ENCODE peak calls at places on chromosomes 2 and 18, in ten cellular contexts. One of them, this sample, is unnamed.

GRCh38 chr2:85949280-85949679 is 60.5 kb upstream of the ST3GAL5 start:
- DNase-seq in NCI-H748 treated with DMSO at 0.1 percent for 48 hours: no peak
- DNase-seq in T-helper 1 cell: no peak
- DNase-seq in COR-L47: no peak
- DNase-seq in breast epithelium: no peak
- DNase-seq in NCI-H187 treated with DMSO at 0.1 percent for 48 hours: no peak
- DNase-seq in GM23248: no peak
- DNase-seq in left cardiac atrium: peak; percentile 66
- DNase-seq in stimulated activated CD4-positive, alpha-beta T cell treated with anti-CD3 and anti-CD28 coated beads, Interleukin-4, amount 100 ng/mL, for 24 hours: no peak
- DNase-seq in cardiac muscle cell: peak; percentile 33
- DNase-seq in this sample: no peak

GRCh38 chr2:54864727-54865126 is 141.3 kb downstream of the EML6 start:
- DNase-seq in COR-L47: no peak
- DNase-seq in left cardiac atrium: no peak
- DNase-seq in GM23248: no peak
- DNase-seq in cardiac muscle cell: no peak
- DNase-seq in NCI-H187 treated with DMSO at 0.1 percent for 48 hours: no peak
- DNase-seq in breast epithelium: no peak
- DNase-seq in NCI-H748 treated with DMSO at 0.1 percent for 48 hours: no peak
- DNase-seq in stimulated activated CD4-positive, alpha-beta T cell treated with anti-CD3 and anti-CD28 coated beads, Interleukin-4, amount 100 ng/mL, for 24 hours: no peak
- DNase-seq in T-helper 1 cell: no peak
- DNase-seq in this sample: no peak

GRCh38 chr18:65817178-65817577 is 66.4 kb downstream of the CDH7 start:
- DNase-seq in NCI-H748 treated with DMSO at 0.1 percent for 48 hours: no peak
- DNase-seq in GM23248: no peak
- DNase-seq in COR-L47: no peak
- DNase-seq in T-helper 1 cell: no peak
- DNase-seq in left cardiac atrium: no peak
- DNase-seq in breast epithelium: no peak
- DNase-seq in NCI-H187 treated with DMSO at 0.1 percent for 48 hours: no peak
- DNase-seq in stimulated activated CD4-positive, alpha-beta T cell treated with anti-CD3 and anti-CD28 coated beads, Interleukin-4, amount 100 ng/mL, for 24 hours: no peak
- DNase-seq in cardiac muscle cell: no peak
- DNase-seq in this sample: no peak

GRCh38 chr2:209307161-209308001 is 116.5 kb upstream of the MAP2 start:
- DNase-seq in cardiac muscle cell: no peak
- DNase-seq in NCI-H748 treated with DMSO at 0.1 percent for 48 hours: no peak
- DNase-seq in COR-L47: no peak
- DNase-seq in stimulated activated CD4-positive, alpha-beta T cell treated with anti-CD3 and anti-CD28 coated beads, Interleukin-4, amount 100 ng/mL, for 24 hours: no peak
- DNase-seq in NCI-H187 treated with DMSO at 0.1 percent for 48 hours: no peak
- DNase-seq in left cardiac atrium: no peak
- DNase-seq in GM23248: no peak
- DNase-seq in T-helper 1 cell: no peak
- DNase-seq in breast epithelium: no peak
- DNase-seq in this sample: no peak

GRCh38 chr2:180029575-180029974 is 22.5 kb upstream of the CWC22 start:
- DNase-seq in stimulated activated CD4-positive, alpha-beta T cell treated with anti-CD3 and anti-CD28 coated beads, Interleukin-4, amount 100 ng/mL, for 24 hours: no peak
- DNase-seq in GM23248: no peak
- DNase-seq in NCI-H748 treated with DMSO at 0.1 percent for 48 hours: no peak
- DNase-seq in T-helper 1 cell: no peak
- DNase-seq in left cardiac atrium: no peak
- DNase-seq in cardiac muscle cell: no peak
- DNase-seq in breast epithelium: no peak
- DNase-seq in NCI-H187 treated with DMSO at 0.1 percent for 48 hours: no peak
- DNase-seq in COR-L47: no peak
- DNase-seq in this sample: no peak

GRCh38 chr2:9144047-9144446 is 62.6 kb upstream of the ASAP2 start:
- DNase-seq in COR-L47: no peak
- DNase-seq in GM23248: no peak
- DNase-seq in cardiac muscle cell: no peak
- DNase-seq in NCI-H748 treated with DMSO at 0.1 percent for 48 hours: no peak
- DNase-seq in T-helper 1 cell: no peak
- DNase-seq in left cardiac atrium: no peak
- DNase-seq in NCI-H187 treated with DMSO at 0.1 percent for 48 hours: no peak
- DNase-seq in breast epithelium: no peak
- DNase-seq in stimulated activated CD4-positive, alpha-beta T cell treated with anti-CD3 and anti-CD28 coated beads, Interleukin-4, amount 100 ng/mL, for 24 hours: no peak
- DNase-seq in this sample: no peak

GRCh38 chr2:28318023-28318422 is 74.6 kb upstream of the FOSL2 start:
- DNase-seq in T-helper 1 cell: no peak
- DNase-seq in cardiac muscle cell: no peak
- DNase-seq in breast epithelium: no peak
- DNase-seq in NCI-H187 treated with DMSO at 0.1 percent for 48 hours: no peak
- DNase-seq in NCI-H748 treated with DMSO at 0.1 percent for 48 hours: no peak
- DNase-seq in stimulated activated CD4-positive, alpha-beta T cell treated with anti-CD3 and anti-CD28 coated beads, Interleukin-4, amount 100 ng/mL, for 24 hours: no peak
- DNase-seq in GM23248: no peak
- DNase-seq in COR-L47: no peak
- DNase-seq in left cardiac atrium: no peak
- DNase-seq in this sample: no peak

GRCh38 chr2:160209457-160209856 is 9.4 kb upstream of the ITGB6 start:
- DNase-seq in stimulated activated CD4-positive, alpha-beta T cell treated with anti-CD3 and anti-CD28 coated beads, Interleukin-4, amount 100 ng/mL, for 24 hours: no peak
- DNase-seq in breast epithelium: no peak
- DNase-seq in T-helper 1 cell: no peak
- DNase-seq in left cardiac atrium: no peak
- DNase-seq in NCI-H187 treated with DMSO at 0.1 percent for 48 hours: no peak
- DNase-seq in NCI-H748 treated with DMSO at 0.1 percent for 48 hours: no peak
- DNase-seq in COR-L47: no peak
- DNase-seq in GM23248: peak; percentile 90
- DNase-seq in cardiac muscle cell: no peak
- DNase-seq in this sample: no peak

GRCh38 chr2:239275871-239276812 is 124.7 kb downstream of the HDAC4 start:
- DNase-seq in T-helper 1 cell: no peak
- DNase-seq in cardiac muscle cell: no peak
- DNase-seq in left cardiac atrium: peak; percentile 84
- DNase-seq in NCI-H748 treated with DMSO at 0.1 percent for 48 hours: no peak
- DNase-seq in NCI-H187 treated with DMSO at 0.1 percent for 48 hours: no peak
- DNase-seq in stimulated activated CD4-positive, alpha-beta T cell treated with anti-CD3 and anti-CD28 coated beads, Interleukin-4, amount 100 ng/mL, for 24 hours: no peak
- DNase-seq in GM23248: peak; percentile 95
- DNase-seq in COR-L47: no peak
- DNase-seq in breast epithelium: no peak
- DNase-seq in this sample: no peak

GRCh38 chr2:102660574-102660973 is 41.2 kb downstream of the SLC9A2 start:
- DNase-seq in left cardiac atrium: no peak
- DNase-seq in GM23248: no peak
- DNase-seq in NCI-H748 treated with DMSO at 0.1 percent for 48 hours: no peak
- DNase-seq in breast epithelium: no peak
- DNase-seq in COR-L47: no peak
- DNase-seq in T-helper 1 cell: no peak
- DNase-seq in stimulated activated CD4-positive, alpha-beta T cell treated with anti-CD3 and anti-CD28 coated beads, Interleukin-4, amount 100 ng/mL, for 24 hours: no peak
- DNase-seq in cardiac muscle cell: no peak
- DNase-seq in NCI-H187 treated with DMSO at 0.1 percent for 48 hours: no peak
- DNase-seq in this sample: no peak

GRCh38 chr2:105380432-105381118 is 18.3 kb downstream of the FHL2 start:
- DNase-seq in left cardiac atrium: no peak
- DNase-seq in cardiac muscle cell: no peak
- DNase-seq in stimulated activated CD4-positive, alpha-beta T cell treated with anti-CD3 and anti-CD28 coated beads, Interleukin-4, amount 100 ng/mL, for 24 hours: no peak
- DNase-seq in NCI-H748 treated with DMSO at 0.1 percent for 48 hours: no peak
- DNase-seq in GM23248: peak; percentile 38
- DNase-seq in COR-L47: no peak
- DNase-seq in T-helper 1 cell: no peak
- DNase-seq in NCI-H187 treated with DMSO at 0.1 percent for 48 hours: no peak
- DNase-seq in breast epithelium: no peak
- DNase-seq in this sample: no peak

GRCh38 chr2:150513647-150514046 is 26.2 kb upstream of the RND3 start:
- DNase-seq in NCI-H187 treated with DMSO at 0.1 percent for 48 hours: no peak
- DNase-seq in stimulated activated CD4-positive, alpha-beta T cell treated with anti-CD3 and anti-CD28 coated beads, Interleukin-4, amount 100 ng/mL, for 24 hours: no peak
- DNase-seq in GM23248: peak; percentile 74
- DNase-seq in left cardiac atrium: no peak
- DNase-seq in cardiac muscle cell: no peak
- DNase-seq in breast epithelium: no peak
- DNase-seq in COR-L47: no peak
- DNase-seq in NCI-H748 treated with DMSO at 0.1 percent for 48 hours: no peak
- DNase-seq in T-helper 1 cell: no peak
- DNase-seq in this sample: no peak

GRCh38 chr2:109435866-109436634 is 177.7 kb downstream of the SEPTIN10 start:
- DNase-seq in T-helper 1 cell: no peak
- DNase-seq in stimulated activated CD4-positive, alpha-beta T cell treated with anti-CD3 and anti-CD28 coated beads, Interleukin-4, amount 100 ng/mL, for 24 hours: no peak
- DNase-seq in cardiac muscle cell: no peak
- DNase-seq in left cardiac atrium: peak; percentile 79
- DNase-seq in COR-L47: no peak
- DNase-seq in breast epithelium: peak; percentile 40
- DNase-seq in NCI-H187 treated with DMSO at 0.1 percent for 48 hours: no peak
- DNase-seq in NCI-H748 treated with DMSO at 0.1 percent for 48 hours: no peak
- DNase-seq in GM23248: peak; percentile 72
- DNase-seq in this sample: no peak

GRCh38 chr18:78902795-78903435 is 76.7 kb upstream of the SALL3 start:
- DNase-seq in GM23248: no peak
- DNase-seq in cardiac muscle cell: no peak
- DNase-seq in breast epithelium: no peak
- DNase-seq in COR-L47: no peak
- DNase-seq in stimulated activated CD4-positive, alpha-beta T cell treated with anti-CD3 and anti-CD28 coated beads, Interleukin-4, amount 100 ng/mL, for 24 hours: no peak
- DNase-seq in NCI-H187 treated with DMSO at 0.1 percent for 48 hours: no peak
- DNase-seq in T-helper 1 cell: no peak
- DNase-seq in NCI-H748 treated with DMSO at 0.1 percent for 48 hours: no peak
- DNase-seq in left cardiac atrium: no peak
- DNase-seq in this sample: no peak

GRCh38 chr2:173860566-173860965 is 104.6 kb downstream of the SP3 start:
- DNase-seq in breast epithelium: no peak
- DNase-seq in left cardiac atrium: no peak
- DNase-seq in stimulated activated CD4-positive, alpha-beta T cell treated with anti-CD3 and anti-CD28 coated beads, Interleukin-4, amount 100 ng/mL, for 24 hours: no peak
- DNase-seq in NCI-H187 treated with DMSO at 0.1 percent for 48 hours: no peak
- DNase-seq in T-helper 1 cell: no peak
- DNase-seq in GM23248: no peak
- DNase-seq in cardiac muscle cell: no peak
- DNase-seq in NCI-H748 treated with DMSO at 0.1 percent for 48 hours: no peak
- DNase-seq in COR-L47: no peak
- DNase-seq in this sample: no peak

GRCh38 chr2:190930411-190930810 is 49.8 kb downstream of the GLS start:
- DNase-seq in left cardiac atrium: no peak
- DNase-seq in NCI-H748 treated with DMSO at 0.1 percent for 48 hours: no peak
- DNase-seq in NCI-H187 treated with DMSO at 0.1 percent for 48 hours: no peak
- DNase-seq in breast epithelium: no peak
- DNase-seq in COR-L47: no peak
- DNase-seq in stimulated activated CD4-positive, alpha-beta T cell treated with anti-CD3 and anti-CD28 coated beads, Interleukin-4, amount 100 ng/mL, for 24 hours: no peak
- DNase-seq in GM23248: no peak
- DNase-seq in T-helper 1 cell: no peak
- DNase-seq in cardiac muscle cell: no peak
- DNase-seq in this sample: no peak

GRCh38 chr2:199457147-199458016 is at the start of gene SATB2:
- DNase-seq in T-helper 1 cell: no peak
- DNase-seq in stimulated activated CD4-positive, alpha-beta T cell treated with anti-CD3 and anti-CD28 coated beads, Interleukin-4, amount 100 ng/mL, for 24 hours: peak; percentile 30
- DNase-seq in left cardiac atrium: peak; percentile 37
- DNase-seq in NCI-H748 treated with DMSO at 0.1 percent for 48 hours: peak; percentile 47
- DNase-seq in COR-L47: peak; percentile 33
- DNase-seq in cardiac muscle cell: peak; percentile 61
- DNase-seq in NCI-H187 treated with DMSO at 0.1 percent for 48 hours: no peak
- DNase-seq in GM23248: peak; percentile 90
- DNase-seq in breast epithelium: no peak
- DNase-seq in this sample: no peak

GRCh38 chr2:19046986-19047780 is 311.2 kb downstream of the OSR1 start:
- DNase-seq in cardiac muscle cell: no peak
- DNase-seq in left cardiac atrium: no peak
- DNase-seq in GM23248: peak; percentile 17
- DNase-seq in COR-L47: no peak
- DNase-seq in NCI-H187 treated with DMSO at 0.1 percent for 48 hours: no peak
- DNase-seq in T-helper 1 cell: no peak
- DNase-seq in stimulated activated CD4-positive, alpha-beta T cell treated with anti-CD3 and anti-CD28 coated beads, Interleukin-4, amount 100 ng/mL, for 24 hours: no peak
- DNase-seq in breast epithelium: no peak
- DNase-seq in NCI-H748 treated with DMSO at 0.1 percent for 48 hours: no peak
- DNase-seq in this sample: no peak

GRCh38 chr2:85996591-85996990 is 107.8 kb upstream of the ST3GAL5 start:
- DNase-seq in stimulated activated CD4-positive, alpha-beta T cell treated with anti-CD3 and anti-CD28 coated beads, Interleukin-4, amount 100 ng/mL, for 24 hours: no peak
- DNase-seq in breast epithelium: peak; percentile 27
- DNase-seq in cardiac muscle cell: peak; percentile 31
- DNase-seq in T-helper 1 cell: no peak
- DNase-seq in NCI-H187 treated with DMSO at 0.1 percent for 48 hours: no peak
- DNase-seq in left cardiac atrium: peak; percentile 37
- DNase-seq in NCI-H748 treated with DMSO at 0.1 percent for 48 hours: no peak
- DNase-seq in COR-L47: no peak
- DNase-seq in GM23248: no peak
- DNase-seq in this sample: no peak

GRCh38 chr2:224378087-224379085 is 23.5 kb downstream of the FAM124B start:
- DNase-seq in T-helper 1 cell: no peak
- DNase-seq in left cardiac atrium: no peak
- DNase-seq in COR-L47: no peak
- DNase-seq in cardiac muscle cell: no peak
- DNase-seq in GM23248: no peak
- DNase-seq in NCI-H748 treated with DMSO at 0.1 percent for 48 hours: no peak
- DNase-seq in NCI-H187 treated with DMSO at 0.1 percent for 48 hours: no peak
- DNase-seq in stimulated activated CD4-positive, alpha-beta T cell treated with anti-CD3 and anti-CD28 coated beads, Interleukin-4, amount 100 ng/mL, for 24 hours: no peak
- DNase-seq in breast epithelium: no peak
- DNase-seq in this sample: no peak

GRCh38 chr18:48663931-48664847 is 125.4 kb downstream of the CTIF start:
- DNase-seq in left cardiac atrium: peak; percentile 72
- DNase-seq in NCI-H187 treated with DMSO at 0.1 percent for 48 hours: no peak
- DNase-seq in stimulated activated CD4-positive, alpha-beta T cell treated with anti-CD3 and anti-CD28 coated beads, Interleukin-4, amount 100 ng/mL, for 24 hours: peak; percentile 52
- DNase-seq in T-helper 1 cell: peak; percentile 36
- DNase-seq in cardiac muscle cell: peak; percentile 68
- DNase-seq in COR-L47: peak; percentile 29
- DNase-seq in GM23248: peak; percentile 66
- DNase-seq in breast epithelium: peak; percentile 73
- DNase-seq in NCI-H748 treated with DMSO at 0.1 percent for 48 hours: peak; percentile 25
- DNase-seq in this sample: peak; percentile 22

GRCh38 chr2:162573288-162573687 is 229.4 kb downstream of the GCA start:
- DNase-seq in NCI-H748 treated with DMSO at 0.1 percent for 48 hours: no peak
- DNase-seq in COR-L47: no peak
- DNase-seq in left cardiac atrium: no peak
- DNase-seq in stimulated activated CD4-positive, alpha-beta T cell treated with anti-CD3 and anti-CD28 coated beads, Interleukin-4, amount 100 ng/mL, for 24 hours: no peak
- DNase-seq in T-helper 1 cell: no peak
- DNase-seq in NCI-H187 treated with DMSO at 0.1 percent for 48 hours: no peak
- DNase-seq in cardiac muscle cell: no peak
- DNase-seq in GM23248: no peak
- DNase-seq in breast epithelium: no peak
- DNase-seq in this sample: no peak

GRCh38 chr2:46804794-46805193 is 110.8 kb downstream of the MCFD2 start:
- DNase-seq in left cardiac atrium: peak; percentile 12
- DNase-seq in GM23248: peak; percentile 66
- DNase-seq in stimulated activated CD4-positive, alpha-beta T cell treated with anti-CD3 and anti-CD28 coated beads, Interleukin-4, amount 100 ng/mL, for 24 hours: no peak
- DNase-seq in NCI-H187 treated with DMSO at 0.1 percent for 48 hours: no peak
- DNase-seq in COR-L47: no peak
- DNase-seq in breast epithelium: no peak
- DNase-seq in cardiac muscle cell: no peak
- DNase-seq in NCI-H748 treated with DMSO at 0.1 percent for 48 hours: no peak
- DNase-seq in T-helper 1 cell: no peak
- DNase-seq in this sample: no peak

GRCh38 chr2:1282552-1282951 is 130.7 kb upstream of the TPO start:
- DNase-seq in COR-L47: no peak
- DNase-seq in GM23248: no peak
- DNase-seq in left cardiac atrium: peak; percentile 49
- DNase-seq in stimulated activated CD4-positive, alpha-beta T cell treated with anti-CD3 and anti-CD28 coated beads, Interleukin-4, amount 100 ng/mL, for 24 hours: no peak
- DNase-seq in T-helper 1 cell: no peak
- DNase-seq in cardiac muscle cell: peak; percentile 14
- DNase-seq in NCI-H748 treated with DMSO at 0.1 percent for 48 hours: no peak
- DNase-seq in breast epithelium: no peak
- DNase-seq in NCI-H187 treated with DMSO at 0.1 percent for 48 hours: no peak
- DNase-seq in this sample: no peak

GRCh38 chr2:11829324-11829946 is 83.0 kb downstream of the LPIN1 start:
- DNase-seq in cardiac muscle cell: peak; percentile 83
- DNase-seq in left cardiac atrium: peak; percentile 77
- DNase-seq in T-helper 1 cell: peak; percentile 57
- DNase-seq in NCI-H187 treated with DMSO at 0.1 percent for 48 hours: peak; percentile 35
- DNase-seq in breast epithelium: peak; percentile 56
- DNase-seq in GM23248: peak; percentile 58
- DNase-seq in stimulated activated CD4-positive, alpha-beta T cell treated with anti-CD3 and anti-CD28 coated beads, Interleukin-4, amount 100 ng/mL, for 24 hours: peak; percentile 64
- DNase-seq in COR-L47: peak; percentile 82
- DNase-seq in NCI-H748 treated with DMSO at 0.1 percent for 48 hours: peak; percentile 27
- DNase-seq in this sample: peak; percentile 34

GRCh38 chr2:128236491-128237035 is 82.1 kb downstream of the HS6ST1 start:
- DNase-seq in GM23248: peak; percentile 89
- DNase-seq in NCI-H187 treated with DMSO at 0.1 percent for 48 hours: no peak
- DNase-seq in COR-L47: no peak
- DNase-seq in T-helper 1 cell: no peak
- DNase-seq in stimulated activated CD4-positive, alpha-beta T cell treated with anti-CD3 and anti-CD28 coated beads, Interleukin-4, amount 100 ng/mL, for 24 hours: no peak
- DNase-seq in cardiac muscle cell: no peak
- DNase-seq in NCI-H748 treated with DMSO at 0.1 percent for 48 hours: no peak
- DNase-seq in breast epithelium: no peak
- DNase-seq in left cardiac atrium: no peak
- DNase-seq in this sample: no peak

GRCh38 chr18:59950215-59950944 is 50.6 kb downstream of the PMAIP1 start:
- DNase-seq in T-helper 1 cell: no peak
- DNase-seq in breast epithelium: no peak
- DNase-seq in left cardiac atrium: no peak
- DNase-seq in NCI-H748 treated with DMSO at 0.1 percent for 48 hours: no peak
- DNase-seq in GM23248: peak; percentile 42
- DNase-seq in COR-L47: no peak
- DNase-seq in NCI-H187 treated with DMSO at 0.1 percent for 48 hours: peak; percentile 29
- DNase-seq in stimulated activated CD4-positive, alpha-beta T cell treated with anti-CD3 and anti-CD28 coated beads, Interleukin-4, amount 100 ng/mL, for 24 hours: no peak
- DNase-seq in cardiac muscle cell: no peak
- DNase-seq in this sample: no peak

GRCh38 chr18:5543854-5544389 is at the start of gene EPB41L3:
- DNase-seq in COR-L47: peak; percentile 55
- DNase-seq in left cardiac atrium: peak; percentile 77
- DNase-seq in NCI-H748 treated with DMSO at 0.1 percent for 48 hours: no peak
- DNase-seq in GM23248: peak; percentile 65
- DNase-seq in cardiac muscle cell: peak; percentile 61
- DNase-seq in breast epithelium: no peak
- DNase-seq in T-helper 1 cell: no peak
- DNase-seq in NCI-H187 treated with DMSO at 0.1 percent for 48 hours: no peak
- DNase-seq in stimulated activated CD4-positive, alpha-beta T cell treated with anti-CD3 and anti-CD28 coated beads, Interleukin-4, amount 100 ng/mL, for 24 hours: no peak
- DNase-seq in this sample: no peak

This sample was measured in T-helper 2 cell treated with Interferon-gamma antibody and Interleukin-4, amounts not matched to agents 5 μg/mL and 100 μg/mL, for 36 hours.